ENCODE peak calls at places on chromosomes 6 and 20, in six cellular contexts. H is right cardiac atrium, X is right atrium auricular region, W is HT-29, I is NCI-H2227 treated with DMSO at 0.1 percent for 48 hours, M is H7. Z is an unnamed sample.

GRCh38 chr6:25660512-25660911 is 8.5 kb downstream of the SCGN start:
- DNase-seq in W (no peak), X (no peak), I (no peak), H (no peak), M (no peak), Z (no peak)

GRCh38 chr6:108286366-108286765 is 8.5 kb upstream of the AFG1L start:
- DNase-seq in X (no peak), W (no peak), M (no peak), I (no peak), H (no peak), Z (no peak)

GRCh38 chr6:150894935-150895686 is 29.6 kb downstream of the MTHFD1L start:
- DNase-seq in H (no peak), X (peak), I (no peak), W (peak), M (no peak), Z (no peak)

GRCh38 chr6:106908386-106908840 is 66.1 kb downstream of the CD24 start:
- DNase-seq in M (no peak), H (no peak), W (peak), I (no peak), X (no peak), Z (no peak)

GRCh38 chr20:4150095-4150492 is 134.7 kb upstream of the RNF24 start:
- DNase-seq in W (peak), M (peak), X (no peak), H (no peak), I (no peak), Z (no peak)

GRCh38 chr20:44728835-44729342 is 13.7 kb downstream of the CCN5 start:
- DNase-seq in W (peak), H (peak), M (peak), I (no peak), X (peak), Z (peak)

GRCh38 chr6:1286972-1287600 is 24.8 kb upstream of the FOXQ1 start:
- DNase-seq in W (peak), I (no peak), H (no peak), X (no peak), M (no peak), Z (no peak)

GRCh38 chr6:321158-321438 is 28.8 kb downstream of the DUSP22 start:
- DNase-seq in X (no peak), I (no peak), M (no peak), H (no peak), W (no peak), Z (no peak)

GRCh38 chr6:92281571-92282076 is 1137.7 kb downstream of the EPHA7 start:
- DNase-seq in M (no peak), X (no peak), I (no peak), H (no peak), W (no peak), Z (no peak)

GRCh38 chr6:33694401-33694931 is 17.0 kb downstream of the UQCC2 start:
- DNase-seq in I (peak), H (peak), M (peak), W (no peak), X (no peak), Z (peak)

GRCh38 chr6:163146036-163146435 is 268.5 kb upstream of the QKI start:
- DNase-seq in M (no peak), W (no peak), X (no peak), H (no peak), I (no peak), Z (no peak)

GRCh38 chr20:52958206-52958605 is 14.0 kb upstream of the TSHZ2 start:
- DNase-seq in M (no peak), I (no peak), H (no peak), W (no peak), X (no peak), Z (no peak)

GRCh38 chr6:135128268-135128914 is 52.7 kb upstream of the MYB start:
- DNase-seq in H (no peak), X (no peak), W (no peak), M (no peak), I (no peak), Z (no peak)

GRCh38 chr6:70150521-70150920 is 152.4 kb downstream of the COL9A1 start:
- DNase-seq in X (no peak), W (no peak), H (no peak), I (no peak), M (no peak), Z (no peak)

GRCh38 chr20:41304413-41305079 is 13.0 kb downstream of the ZHX3 start:
- DNase-seq in M (no peak), I (no peak), W (no peak), H (no peak), X (no peak), Z (no peak)

GRCh38 chr6:118980063-118980462 is 45.1 kb upstream of the MCM9 start:
- DNase-seq in I (no peak), H (no peak), X (no peak), M (no peak), W (no peak), Z (peak)

GRCh38 chr6:3312604-3313167 is 53.9 kb downstream of the PSMG4 start:
- DNase-seq in I (no peak), M (no peak), X (no peak), W (no peak), H (peak), Z (no peak)

GRCh38 chr6:11318835-11319813 is 86.7 kb upstream of the NEDD9 start:
- DNase-seq in X (no peak), H (no peak), I (no peak), W (no peak), M (no peak), Z (no peak)

GRCh38 chr6:169086020-169086419 is 167.6 kb downstream of the THBS2 start:
- DNase-seq in H (no peak), W (no peak), I (no peak), X (no peak), M (no peak), Z (no peak)

GRCh38 chr6:31037692-31038091 is 27.4 kb downstream of the MUC22 start:
- DNase-seq in M (no peak), X (no peak), I (no peak), H (no peak), W (no peak), Z (no peak)

GRCh38 chr20:4817230-4817671 is 95.5 kb downstream of the PRND start:
- DNase-seq in X (no peak), M (no peak), H (no peak), I (no peak), W (peak), Z (no peak)

GRCh38 chr6:29294499-29294914 is 7.0 kb upstream of the OR14J1 start:
- DNase-seq in X (no peak), W (peak), I (no peak), H (no peak), M (no peak), Z (no peak)

GRCh38 chr20:57526067-57526884 is 1.3 kb upstream of the CTCFL start:
- DNase-seq in M (peak), X (no peak), W (peak), I (no peak), H (peak), Z (no peak)